ENCODE peak calls at places on chromosomes 11 and 22, in four cellular contexts. P is activated CD4-positive, alpha-beta T cell treated with anti-CD3 and anti-CD28 coated beads, Interleukin-2, amount 50 U/mL, for 24 hours; N is endothelial cell; C is CD8-positive, alpha-beta T cell. S is an unnamed sample.

GRCh38 chr11:25900814-25901213 is 431.1 kb upstream of the ANO3 start:
- DNase-seq in P (no peak), N (no peak), C (no peak), S (no peak)

GRCh38 chr11:61683961-61684869 is 4.0 kb downstream of the DAGLA start:
- DNase-seq in P (no peak), N (no peak), C (no peak), S (no peak)

GRCh38 chr22:19874307-19875060 is 19.8 kb upstream of the GNB1L start:
- DNase-seq in P (no peak), N (no peak), C (peak; percentile 67), S (peak; percentile 31)

GRCh38 chr11:91303754-91304153 is 920.9 kb upstream of the FAT3 start:
- DNase-seq in P (no peak), N (no peak), C (no peak), S (no peak)

GRCh38 chr11:30172158-30172557 is 58.7 kb upstream of the FSHB start:
- DNase-seq in P (no peak), N (no peak), C (no peak), S (no peak)

GRCh38 chr11:92163879-92164278 is 60.7 kb upstream of the FAT3 start:
- DNase-seq in P (no peak), N (no peak), C (no peak), S (no peak)

GRCh38 chr22:17970205-17970708 is 54.1 kb downstream of the MICAL3 start:
- DNase-seq in P (no peak), N (no peak), C (no peak), S (no peak)

GRCh38 chr22:41410311-41410751 is 28.6 kb downstream of the TEF start:
- DNase-seq in P (no peak), N (no peak), C (no peak), S (no peak)

GRCh38 chr11:124174001-124174400 is 9.1 kb upstream of the OR10D3 start:
- DNase-seq in P (no peak), N (peak; percentile 22), C (no peak), S (no peak)

GRCh38 chr11:2701230-2701629 is 1.4 kb upstream of the KCNQ1OT1 start:
- DNase-seq in P (no peak), N (no peak), C (no peak), S (no peak)

GRCh38 chr22:18121436-18122253 is 11.0 kb downstream of the TUBA8 start:
- DNase-seq in P (no peak), N (peak; percentile 15), C (no peak), S (no peak)

GRCh38 chr11:31799794-31800397 is 11.2 kb downstream of the PAX6 start:
- DNase-seq in P (no peak), N (no peak), C (no peak), S (peak; percentile 48)

GRCh38 chr11:123581651-123582399 is 72.6 kb downstream of the SCN3B start:
- DNase-seq in P (no peak), N (no peak), C (no peak), S (no peak)

GRCh38 chr11:71474141-71474770 is 21.3 kb downstream of the NADSYN1 start:
- DNase-seq in P (no peak), N (no peak), C (no peak), S (no peak)

GRCh38 chr22:23704062-23704461 is 13.2 kb downstream of the RGL4 start:
- DNase-seq in P (no peak), N (no peak), C (no peak), S (no peak)

GRCh38 chr11:3849297-3849874 is 6.1 kb upstream of the STIM1 start:
- DNase-seq in P (no peak), N (peak; percentile 64), C (no peak), S (peak; percentile 53)

GRCh38 chr11:94751806-94752205 is 16.4 kb upstream of the AMOTL1 start:
- DNase-seq in P (no peak), N (no peak), C (no peak), S (no peak)

GRCh38 chr11:45982656-45983470 is 60.4 kb downstream of the LARGE2 start:
- DNase-seq in P (peak; percentile 4), N (peak; percentile 31), C (no peak), S (peak; percentile 21)

GRCh38 chr22:24444251-24444650 is 16.9 kb downstream of the ADORA2A start:
- DNase-seq in P (no peak), N (no peak), C (no peak), S (no peak)

GRCh38 chr22:34000879-34001526 is 80.7 kb upstream of the LARGE1 start:
- DNase-seq in P (no peak), N (no peak), C (no peak), S (no peak)

GRCh38 chr11:67645521-67646457 is 4.7 kb downstream of the ACY3 start:
- DNase-seq in P (no peak), N (no peak), C (no peak), S (no peak)

GRCh38 chr22:40202225-40202944 is 24.7 kb downstream of the TNRC6B start:
- DNase-seq in P (no peak), N (no peak), C (no peak), S (no peak)